ENCODE peak calls at places on chromosomes 1 and 21, in six cellular contexts. M is AG09309, O is choroid plexus epithelial cell, H is fibroblast of pulmonary artery, W is WERI-Rb-1, N is lung. I is an unnamed sample.

GRCh38 chr1:31848381-31848897 is 32.6 kb upstream of the SPOCD1 start:
- DNase-seq in M (no peak), O (no peak), H (no peak), W (no peak), N (no peak), I (no peak)

GRCh38 chr1:219621047-219621786 is 8.3 kb upstream of the ZC3H11B start:
- DNase-seq in M (no peak), O (no peak), H (peak; percentile 7), W (no peak), N (no peak), I (peak; percentile 30)

GRCh38 chr1:47703981-47704596 is 266.2 kb downstream of the FOXD2 start:
- DNase-seq in M (peak; percentile 40), O (peak; percentile 75), H (peak; percentile 25), W (no peak), N (no peak), I (no peak)

GRCh38 chr1:96964761-96965160 is 243.2 kb downstream of the PTBP2 start:
- DNase-seq in M (no peak), O (no peak), H (no peak), W (no peak), N (no peak), I (no peak)

GRCh38 chr1:201531551-201532425 is 7.1 kb upstream of the NAV1 start:
- DNase-seq in M (no peak), O (no peak), H (no peak), W (peak; percentile 96), N (no peak), I (no peak)

GRCh38 chr1:25765910-25766645 is 33.9 kb upstream of the SELENON start:
- DNase-seq in M (no peak), O (no peak), H (no peak), W (peak; percentile 53), N (no peak), I (no peak)

GRCh38 chr1:34858901-34859441 is 578 bp downstream of the SMIM12 start:
- DNase-seq in M (no peak), O (peak; percentile 53), H (peak; percentile 60), W (no peak), N (peak; percentile 33), I (no peak)

GRCh38 chr1:48073773-48074172 is 76.6 kb upstream of the TRABD2B start:
- DNase-seq in M (no peak), O (no peak), H (no peak), W (peak; percentile 75), N (no peak), I (no peak)

GRCh38 chr1:53639251-53639721 is 99.7 kb downstream of the GLIS1 start:
- DNase-seq in M (peak; percentile 54), O (no peak), H (no peak), W (peak; percentile 29), N (no peak), I (no peak)

GRCh38 chr1:183227963-183228649 is 42.0 kb downstream of the LAMC2 start:
- DNase-seq in M (no peak), O (peak; percentile 75), H (peak; percentile 70), W (peak; percentile 34), N (peak; percentile 48), I (no peak)

GRCh38 chr1:185996211-185996610 is 262.0 kb downstream of the HMCN1 start:
- DNase-seq in M (no peak), O (peak; percentile 85), H (peak; percentile 67), W (no peak), N (no peak), I (no peak)

GRCh38 chr1:115340879-115341278 is 2.8 kb upstream of the NGF start:
- DNase-seq in M (no peak), O (peak; percentile 44), H (no peak), W (no peak), N (no peak), I (no peak)

GRCh38 chr21:29639366-29640232 is 300.2 kb downstream of the GRIK1 start:
- DNase-seq in M (no peak), O (no peak), H (no peak), W (no peak), N (no peak), I (no peak)

GRCh38 chr1:9821710-9822109 is 2.1 kb downstream of the CLSTN1 start:
- DNase-seq in M (no peak), O (no peak), H (no peak), W (no peak), N (no peak), I (no peak)

GRCh38 chr1:117061986-117062415 is 1.9 kb downstream of the TTF2 start:
- DNase-seq in M (peak; percentile 25), O (peak; percentile 79), H (peak; percentile 82), W (no peak), N (no peak), I (no peak)

GRCh38 chr1:154306151-154306550 is 14.7 kb upstream of the AQP10 start:
- DNase-seq in M (no peak), O (peak; percentile 64), H (no peak), W (no peak), N (no peak), I (no peak)

GRCh38 chr1:45629035-45629434 is 5.2 kb upstream of the CCDC17 start:
- DNase-seq in M (no peak), O (no peak), H (no peak), W (no peak), N (no peak), I (no peak)

GRCh38 chr1:86788300-86789206 is 84.2 kb downstream of the SH3GLB1 start:
- DNase-seq in M (peak; percentile 64), O (peak; percentile 84), H (peak; percentile 90), W (no peak), N (peak; percentile 33), I (no peak)

GRCh38 chr1:85296980-85297379 is 20.5 kb upstream of the BCL10 start:
- DNase-seq in M (no peak), O (peak; percentile 45), H (no peak), W (no peak), N (no peak), I (no peak)

GRCh38 chr1:88056880-88057279 is 627.2 kb upstream of the PKN2 start:
- DNase-seq in M (no peak), O (no peak), H (no peak), W (no peak), N (no peak), I (no peak)

GRCh38 chr1:28560886-28561285 is 8.0 kb downstream of the TRNAU1AP start:
- DNase-seq in M (no peak), O (no peak), H (no peak), W (no peak), N (no peak), I (no peak)

DNA sequence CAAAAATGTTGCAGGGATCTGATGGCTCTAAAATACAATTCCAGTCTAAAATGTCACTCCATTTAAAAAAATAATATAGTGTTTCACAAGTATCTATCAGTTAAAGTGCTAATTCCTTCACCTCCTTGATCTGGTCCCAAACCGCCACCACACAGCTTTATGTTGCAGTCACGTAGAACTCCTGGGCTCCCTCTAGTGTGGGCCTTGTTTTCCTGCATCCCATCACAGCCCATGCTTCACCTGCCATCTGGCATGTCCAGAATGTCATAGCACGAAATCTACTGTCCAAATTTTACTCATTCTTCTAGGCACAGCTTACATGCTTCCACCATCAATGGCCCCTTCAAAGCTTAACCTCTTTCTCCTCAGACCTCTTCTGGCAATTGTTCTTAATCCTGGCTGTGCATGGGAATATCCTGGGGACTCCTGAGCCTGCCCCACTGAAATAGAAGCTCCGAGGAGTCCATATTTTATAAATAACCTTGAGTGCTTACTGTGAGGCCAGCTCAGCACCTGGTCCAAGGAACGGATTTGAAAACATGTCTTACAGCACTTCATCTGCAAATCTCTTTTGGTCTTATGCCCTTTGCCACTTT is 15.5 kb downstream of the FYB2 start:
- DNase-seq in M (no peak), O (peak; percentile 63), H (peak; percentile 24), W (peak; percentile 73), N (no peak), I (no peak)
- TF ChIP-seq CTCF in M (peak; percentile 65), O (peak; percentile 83), H (peak; percentile 61), W (peak; percentile 82), N (no peak), I (peak; percentile 82)

GRCh38 chr1:89198500-89199072 is at the start of gene GBP4:
- DNase-seq in M (peak; percentile 8), O (peak; percentile 73), H (peak; percentile 64), W (no peak), N (peak; percentile 30), I (no peak)
- H3K4me3 ChIP-seq in M (peak within 1 kb of the TSS; percentile 38), O (peak within 1 kb of the TSS; percentile 59), H (peak within 1 kb of the TSS; percentile 69), W (no peak within 1 kb of the TSS), N (peak within 1 kb of the TSS; percentile 64), I (no peak within 1 kb of the TSS)

GRCh38 chr1:229625893-229626831 is at the start of the genes TAF5L and URB2:
- DNase-seq in M (peak; percentile 54), O (peak; percentile 91), H (peak; percentile 89), W (peak; percentile 76), N (peak; percentile 87), I (peak; percentile 72)
- TF ChIP-seq CTCF in M (no peak), O (no peak), H (no peak), W (no peak), N (no peak), I (no peak)

GRCh38 chr1:181036107-181036843 is 2.5 kb downstream of the MR1 start:
- DNase-seq in M (no peak), O (no peak), H (no peak), W (no peak), N (no peak), I (no peak)
- H3K4me3 ChIP-seq in M (no peak overlapping the region), O (no peak overlapping the region), H (no peak overlapping the region), W (no peak overlapping the region), N (no peak overlapping the region), I (no peak overlapping the region)

DNA sequence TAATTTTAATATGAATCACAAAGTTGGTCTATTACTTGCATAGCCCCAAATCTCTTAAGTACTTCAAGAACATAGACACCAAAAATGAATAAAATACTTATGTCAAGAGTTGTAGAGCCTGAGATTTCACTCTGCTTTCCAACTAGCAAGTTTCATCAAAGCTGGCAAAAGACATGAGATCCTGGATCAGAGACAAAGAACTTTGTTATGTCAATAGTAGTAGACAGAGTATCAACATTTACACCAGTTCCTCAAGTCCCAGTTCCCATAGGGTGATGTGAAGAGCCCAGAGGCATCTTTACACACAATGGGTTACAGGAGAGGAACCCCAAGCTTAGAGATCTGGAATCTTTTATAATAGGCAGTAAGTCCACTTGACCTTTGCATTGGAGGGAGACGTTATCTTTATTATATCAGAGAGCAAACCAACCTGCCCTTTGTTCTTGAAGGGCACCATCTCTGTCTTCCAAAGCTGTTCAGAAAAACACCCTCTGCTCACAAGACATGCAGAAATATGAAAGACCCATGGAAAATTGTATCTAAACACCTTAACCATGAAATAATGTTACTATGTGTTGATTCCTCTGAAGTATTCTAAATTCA is 174.4 kb upstream of the GALNT2 start:
- DNase-seq in M (no peak), O (no peak), H (no peak), W (no peak), N (no peak), I (peak; percentile 80)
- TF ChIP-seq CTCF in M (no peak), O (no peak), H (no peak), W (no peak), N (no peak), I (no peak)

GRCh38 chr1:15155191-15155590 is 1.6 kb downstream of the TMEM51 start:
- DNase-seq in M (no peak), O (no peak), H (no peak), W (no peak), N (no peak), I (no peak)
- H3K4me3 ChIP-seq in M (no peak overlapping the region), O (no peak overlapping the region), H (no peak overlapping the region), W (no peak overlapping the region), N (no peak overlapping the region), I (no peak overlapping the region)